ENCODE peak calls at places on chromosomes 16 and 17, in nine cellular contexts. M, K, W, J, C, P, A, L and I are unnamed samples.

GRCh38 chr17:47802341-47803022 is 19.1 kb downstream of the OSBPL7 start:
- DNase-seq in M (no peak), K (peak), W (no peak), J (peak), C (peak), P (peak), A (no peak), L (no peak), I (peak)

GRCh38 chr17:61689610-61690180 is 98.7 kb upstream of the NACA2 start:
- DNase-seq in M (no peak), K (no peak), W (no peak), J (no peak), C (peak), P (peak), A (no peak), L (no peak), I (no peak)

GRCh38 chr17:75371339-75371738 is 34.1 kb downstream of the GRB2 start:
- DNase-seq in M (peak), K (no peak), W (no peak), J (no peak), C (no peak), P (no peak), A (no peak), L (no peak), I (no peak)

GRCh38 chr17:65456368-65457151 is 104.9 kb downstream of the AXIN2 start:
- DNase-seq in M (no peak), K (no peak), W (no peak), J (no peak), C (no peak), P (no peak), A (no peak), L (no peak), I (no peak)

GRCh38 chr17:78836420-78837021 is 4.1 kb downstream of the USP36 start:
- DNase-seq in M (no peak), K (no peak), W (no peak), J (no peak), C (no peak), P (no peak), A (no peak), L (no peak), I (no peak)

GRCh38 chr17:74288785-74289184 is 14.8 kb downstream of the DNAI2 start:
- DNase-seq in M (no peak), K (no peak), W (no peak), J (no peak), C (no peak), P (no peak), A (no peak), L (peak), I (no peak)

GRCh38 chr17:73613947-73614655 is 30.1 kb downstream of the SDK2 start:
- DNase-seq in M (no peak), K (no peak), W (no peak), J (no peak), C (no peak), P (no peak), A (no peak), L (no peak), I (no peak)

GRCh38 chr16:67257486-67258159 is 8.8 kb downstream of the SLC9A5 start:
- DNase-seq in M (no peak), K (no peak), W (no peak), J (no peak), C (no peak), P (no peak), A (no peak), L (no peak), I (no peak)

GRCh38 chr16:30087181-30087898 is 4.4 kb downstream of the TBX6 start:
- DNase-seq in M (peak), K (no peak), W (no peak), J (no peak), C (no peak), P (no peak), A (no peak), L (no peak), I (no peak)

GRCh38 chr17:60435244-60436170 is 13.2 kb downstream of the CHCT1 start:
- DNase-seq in M (peak), K (peak), W (peak), J (peak), C (peak), P (peak), A (no peak), L (peak), I (peak)

GRCh38 chr16:49734330-49734729 is 121.6 kb downstream of the ZNF423 start:
- DNase-seq in M (no peak), K (no peak), W (no peak), J (no peak), C (no peak), P (no peak), A (no peak), L (no peak), I (no peak)

GRCh38 chr16:31477220-31478216 is 5.4 kb upstream of the SLC5A2 start:
- DNase-seq in M (no peak), K (peak), W (no peak), J (peak), C (no peak), P (no peak), A (no peak), L (no peak), I (no peak)

GRCh38 chr16:84849751-84850150 is 30.0 kb downstream of the CRISPLD2 start:
- DNase-seq in M (no peak), K (no peak), W (no peak), J (no peak), C (no peak), P (no peak), A (no peak), L (no peak), I (no peak)

GRCh38 chr17:37147301-37147812 is 198.6 kb downstream of the AATF start:
- DNase-seq in M (no peak), K (peak), W (no peak), J (no peak), C (no peak), P (peak), A (no peak), L (no peak), I (peak)

GRCh38 chr16:5468488-5468887 is 370.9 kb upstream of the EEF2KMT start:
- DNase-seq in M (no peak), K (no peak), W (no peak), J (no peak), C (no peak), P (no peak), A (no peak), L (no peak), I (no peak)

GRCh38 chr17:7881655-7882054 is 6.9 kb upstream of the CHD3 start:
- DNase-seq in M (no peak), K (peak), W (peak), J (no peak), C (no peak), P (no peak), A (no peak), L (no peak), I (no peak)

GRCh38 chr17:29572691-29573557 is 4.4 kb downstream of the TP53I13 start:
- DNase-seq in M (peak), K (no peak), W (peak), J (peak), C (no peak), P (peak), A (peak), L (peak), I (no peak)

GRCh38 chr16:70635356-70636016 is 10.9 kb upstream of the IL34 start:
- DNase-seq in M (no peak), K (no peak), W (no peak), J (no peak), C (no peak), P (peak), A (no peak), L (no peak), I (no peak)

GRCh38 chr16:11667221-11667823 is 933 bp upstream of the SNN start:
- DNase-seq in M (no peak), K (no peak), W (no peak), J (no peak), C (no peak), P (no peak), A (no peak), L (no peak), I (no peak)

GRCh38 chr16:69404275-69404805 is 18.5 kb upstream of the TERF2 start:
- DNase-seq in M (no peak), K (no peak), W (peak), J (no peak), C (peak), P (peak), A (no peak), L (no peak), I (peak)

GRCh38 chr16:3012246-3012645 is 477 bp upstream of the CLDN9 start:
- DNase-seq in M (no peak), K (peak), W (no peak), J (no peak), C (no peak), P (no peak), A (no peak), L (no peak), I (no peak)

GRCh38 chr17:33905338-33905800 is 349.7 kb upstream of the CCL2 start:
- DNase-seq in M (no peak), K (no peak), W (no peak), J (no peak), C (no peak), P (no peak), A (no peak), L (no peak), I (no peak)

GRCh38 chr16:58127033-58127556 is 2.1 kb downstream of the CFAP20 start:
- DNase-seq in M (peak), K (peak), W (no peak), J (no peak), C (no peak), P (no peak), A (no peak), L (no peak), I (no peak)

GRCh38 chr17:35433075-35433894 is 985 bp upstream of the SLFN12 start:
- DNase-seq in M (peak), K (no peak), W (no peak), J (peak), C (peak), P (peak), A (peak), L (peak), I (no peak)

GRCh38 chr16:89322381-89323119 is 105.0 kb downstream of the ZNF778 start:
- DNase-seq in M (peak), K (peak), W (no peak), J (no peak), C (peak), P (peak), A (no peak), L (no peak), I (no peak)

GRCh38 chr17:68452724-68453290 is 4.5 kb downstream of the WIPI1 start:
- DNase-seq in M (no peak), K (no peak), W (no peak), J (no peak), C (no peak), P (no peak), A (no peak), L (no peak), I (no peak)

GRCh38 chr17:41888332-41888965 is 23.2 kb upstream of the KLHL11 start:
- DNase-seq in M (no peak), K (no peak), W (no peak), J (no peak), C (no peak), P (no peak), A (no peak), L (no peak), I (no peak)